ENCODE peak calls at places on chromosome 22, in four cellular contexts. One of them, this sample, is unnamed. For H3K4me1 and H3K27me3, the result is how much of the 10 kb centered on the place peaks cover.

GRCh38 chr22:45478108-45478771 is 24.4 kb upstream of the FBLN1 start:
- DNase-seq in adipocyte: peak
- DNase-seq in upper lobe of left lung: no peak
- DNase-seq in endodermal cell: no peak
- DNase-seq in this sample: no peak

GRCh38 chr22:50530280-50530856 is 556 bp upstream of the TYMP start:
- DNase-seq in adipocyte: peak
- DNase-seq in upper lobe of left lung: peak
- DNase-seq in endodermal cell: peak
- DNase-seq in this sample: peak

GRCh38 chr22:19789828-19790227 is 29.2 kb downstream of the TBX1 start:
- DNase-seq in adipocyte: no peak
- DNase-seq in upper lobe of left lung: no peak
- DNase-seq in endodermal cell: no peak
- DNase-seq in this sample: no peak

GRCh38 chr22:48234011-48234410 is 1471.6 kb downstream of the TBC1D22A start:
- DNase-seq in adipocyte: no peak
- DNase-seq in upper lobe of left lung: no peak
- DNase-seq in endodermal cell: peak
- DNase-seq in this sample: no peak

GRCh38 chr22:48478529-48479265 is 1349.0 kb downstream of the BRD1 start:
- DNase-seq in adipocyte: no peak
- DNase-seq in upper lobe of left lung: peak
- DNase-seq in endodermal cell: peak
- DNase-seq in this sample: no peak

GRCh38 chr22:17205432-17205831 is 13.8 kb downstream of the ADA2 start:
- DNase-seq in adipocyte: no peak
- DNase-seq in upper lobe of left lung: no peak
- DNase-seq in endodermal cell: no peak
- DNase-seq in this sample: no peak

GRCh38 chr22:25840883-25841282 is 98.9 kb downstream of the MYO18B start:
- DNase-seq in adipocyte: no peak
- DNase-seq in upper lobe of left lung: no peak
- DNase-seq in endodermal cell: no peak
- DNase-seq in this sample: no peak

GRCh38 chr22:41589260-41589600 is 410 bp downstream of the PMM1 start:
- DNase-seq in adipocyte: peak
- DNase-seq in upper lobe of left lung: peak
- DNase-seq in endodermal cell: no peak
- DNase-seq in this sample: peak

GRCh38 chr22:28896611-28897010 is 13.2 kb downstream of the ZNRF3 start:
- DNase-seq in adipocyte: no peak
- DNase-seq in upper lobe of left lung: no peak
- DNase-seq in endodermal cell: peak
- DNase-seq in this sample: no peak

GRCh38 chr22:48459259-48459658 is 1368.4 kb downstream of the BRD1 start:
- DNase-seq in adipocyte: no peak
- DNase-seq in upper lobe of left lung: no peak
- DNase-seq in endodermal cell: no peak
- DNase-seq in this sample: no peak

GRCh38 chr22:25563757-25564319 is 637 bp upstream of the GRK3 start:
- DNase-seq in adipocyte: peak
- DNase-seq in upper lobe of left lung: peak
- DNase-seq in endodermal cell: no peak
- DNase-seq in this sample: peak

GRCh38 chr22:45366713-45367112 is 46.7 kb downstream of the SMC1B start:
- DNase-seq in adipocyte: no peak
- DNase-seq in upper lobe of left lung: no peak
- DNase-seq in endodermal cell: no peak
- DNase-seq in this sample: no peak

GRCh38 chr22:42937164-42937854 is 77.6 kb downstream of the PACSIN2 start:
- DNase-seq in adipocyte: peak
- DNase-seq in upper lobe of left lung: peak
- DNase-seq in endodermal cell: peak
- DNase-seq in this sample: no peak

GRCh38 chr22:17400305-17400704 is 31.0 kb downstream of the CECR2 start:
- DNase-seq in adipocyte: no peak
- DNase-seq in upper lobe of left lung: no peak
- DNase-seq in endodermal cell: no peak
- DNase-seq in this sample: no peak

GRCh38 chr22:21000215-21000986 is 1.5 kb downstream of the THAP7 start:
- DNase-seq in adipocyte: peak
- DNase-seq in upper lobe of left lung: no peak
- DNase-seq in endodermal cell: no peak
- DNase-seq in this sample: no peak

GRCh38 chr22:29427176-29427760 is 11.1 kb upstream of the RFPL1 start:
- DNase-seq in adipocyte: peak
- DNase-seq in upper lobe of left lung: no peak
- DNase-seq in endodermal cell: no peak
- DNase-seq in this sample: no peak

GRCh38 chr22:28283025-28283654 is 364.1 kb upstream of the PITPNB start:
- DNase-seq in adipocyte: peak
- DNase-seq in upper lobe of left lung: no peak
- DNase-seq in endodermal cell: no peak
- DNase-seq in this sample: peak

GRCh38 chr22:45441158-45441557 is 27.7 kb downstream of the RIBC2 start:
- DNase-seq in adipocyte: peak
- DNase-seq in upper lobe of left lung: peak
- DNase-seq in endodermal cell: peak
- DNase-seq in this sample: peak

GRCh38 chr22:24845036-24845918 is 39.3 kb downstream of the SGSM1 start:
- DNase-seq in adipocyte: no peak
- DNase-seq in upper lobe of left lung: no peak
- DNase-seq in endodermal cell: no peak
- DNase-seq in this sample: no peak

GRCh38 chr22:41995211-41995610 is 3.4 kb upstream of the WBP2NL start:
- DNase-seq in adipocyte: no peak
- DNase-seq in upper lobe of left lung: no peak
- DNase-seq in endodermal cell: peak
- DNase-seq in this sample: no peak

GRCh38 chr22:40394607-40395006 is 24.2 kb downstream of the SGSM3 start:
- DNase-seq in adipocyte: no peak
- DNase-seq in upper lobe of left lung: no peak
- DNase-seq in endodermal cell: no peak
- DNase-seq in this sample: no peak

GRCh38 chr22:28773461-28773867 is 969 bp downstream of the CCDC117 start:
- DNase-seq in adipocyte: no peak
- DNase-seq in upper lobe of left lung: no peak
- DNase-seq in endodermal cell: no peak
- DNase-seq in this sample: no peak

GRCh38 chr22:50030315-50031188 is 18.0 kb upstream of the IL17REL start:
- DNase-seq in adipocyte: peak
- DNase-seq in upper lobe of left lung: peak
- DNase-seq in endodermal cell: peak
- DNase-seq in this sample: peak

GRCh38 chr22:19565382-19565902 is 41.2 kb upstream of the CLDN5 start:
- DNase-seq in adipocyte: no peak
- DNase-seq in upper lobe of left lung: no peak
- DNase-seq in endodermal cell: no peak
- DNase-seq in this sample: no peak

GRCh38 chr22:22111267-22111751 is 128.7 kb upstream of the TOP3B start:
- DNase-seq in adipocyte: peak
- DNase-seq in upper lobe of left lung: no peak
- DNase-seq in endodermal cell: peak
- DNase-seq in this sample: no peak

GRCh38 chr22:30209642-30210041 is 36.9 kb downstream of the LIF start:
- DNase-seq in adipocyte: no peak
- DNase-seq in upper lobe of left lung: no peak
- DNase-seq in endodermal cell: no peak
- DNase-seq in this sample: no peak

GRCh38 chr22:40635940-40636379 is 559 bp downstream of the MRTFA start:
- DNase-seq in adipocyte: no peak
- DNase-seq in upper lobe of left lung: peak
- DNase-seq in endodermal cell: no peak
- DNase-seq in this sample: no peak

GRCh38 chr22:18031670-18032454 is 7.5 kb upstream of the MICAL3 start:
- DNase-seq in adipocyte: peak
- DNase-seq in upper lobe of left lung: no peak
- DNase-seq in endodermal cell: no peak
- DNase-seq in this sample: no peak

GRCh38 chr22:49373289-49373666 is 454.4 kb downstream of the BRD1 start:
- DNase-seq in adipocyte: no peak
- DNase-seq in upper lobe of left lung: no peak
- DNase-seq in endodermal cell: no peak
- DNase-seq in this sample: no peak

GRCh38 chr22:27241430-27242110 is 560.0 kb downstream of the MN1 start:
- DNase-seq in adipocyte: peak
- DNase-seq in upper lobe of left lung: no peak
- DNase-seq in endodermal cell: no peak
- DNase-seq in this sample: no peak

GRCh38 chr22:27237342-27237741 is 564.2 kb downstream of the MN1 start:
- DNase-seq in adipocyte: no peak
- DNase-seq in upper lobe of left lung: no peak
- DNase-seq in endodermal cell: no peak
- DNase-seq in this sample: no peak

GRCh38 chr22:27240298-27240885 is 561.2 kb downstream of the MN1 start:
- DNase-seq in adipocyte: no peak
- DNase-seq in upper lobe of left lung: no peak
- DNase-seq in endodermal cell: no peak
- DNase-seq in this sample: no peak

GRCh38 chr22:27239520-27239919 is 562.0 kb downstream of the MN1 start:
- DNase-seq in adipocyte: no peak
- DNase-seq in upper lobe of left lung: no peak
- DNase-seq in endodermal cell: no peak
- DNase-seq in this sample: no peak

GRCh38 chr22:27238935-27239510 is 562.5 kb downstream of the MN1 start:
- DNase-seq in adipocyte: peak
- DNase-seq in upper lobe of left lung: no peak
- DNase-seq in endodermal cell: no peak
- DNase-seq in this sample: no peak
- H3K4me3 ChIP-seq in adipocyte: no peak
- H3K4me3 ChIP-seq in upper lobe of left lung: no peak
- H3K4me3 ChIP-seq in endodermal cell: no peak
- H3K4me3 ChIP-seq in this sample: no peak

GRCh38 chr22:35835998-35836691 is 118.5 kb downstream of the APOL5 start:
- DNase-seq in adipocyte: peak
- DNase-seq in upper lobe of left lung: peak
- DNase-seq in endodermal cell: peak
- DNase-seq in this sample: peak

GRCh38 chr22:35838849-35839646 is 121.4 kb downstream of the APOL5 start:
- DNase-seq in adipocyte: peak
- DNase-seq in upper lobe of left lung: no peak
- DNase-seq in endodermal cell: peak
- DNase-seq in this sample: peak

GRCh38 chr22:35834080-35834479 is 116.4 kb downstream of the APOL5 start:
- DNase-seq in adipocyte: no peak
- DNase-seq in upper lobe of left lung: no peak
- DNase-seq in endodermal cell: no peak
- DNase-seq in this sample: no peak

GRCh38 chr22:35837328-35837727 is 119.7 kb downstream of the APOL5 start:
- DNase-seq in adipocyte: no peak
- DNase-seq in upper lobe of left lung: no peak
- DNase-seq in endodermal cell: no peak
- DNase-seq in this sample: no peak

GRCh38 chr22:35835267-35835997 is 117.8 kb downstream of the APOL5 start:
- DNase-seq in adipocyte: peak
- DNase-seq in upper lobe of left lung: no peak
- DNase-seq in endodermal cell: no peak
- DNase-seq in this sample: no peak
- H3K4me1 ChIP-seq in adipocyte: half or more
- H3K4me1 ChIP-seq in upper lobe of left lung: half or more
- H3K4me1 ChIP-seq in endodermal cell: under half
- H3K4me1 ChIP-seq in this sample: under half

GRCh38 chr22:44309137-44309536 is 3.6 kb downstream of the SHISAL1 start:
- DNase-seq in adipocyte: peak
- DNase-seq in upper lobe of left lung: no peak
- DNase-seq in endodermal cell: no peak
- DNase-seq in this sample: no peak
- H3K27me3 ChIP-seq in adipocyte: under half
- H3K27me3 ChIP-seq in upper lobe of left lung: under half
- H3K27me3 ChIP-seq in endodermal cell: under half
- H3K27me3 ChIP-seq in this sample: under half

GRCh38 chr22:46538816-46539163 is 1.4 kb upstream of the CELSR1 start:
- DNase-seq in adipocyte: peak
- DNase-seq in upper lobe of left lung: no peak
- DNase-seq in endodermal cell: no peak
- DNase-seq in this sample: no peak
- H3K4me3 ChIP-seq in adipocyte: peak
- H3K4me3 ChIP-seq in upper lobe of left lung: peak
- H3K4me3 ChIP-seq in endodermal cell: peak
- H3K4me3 ChIP-seq in this sample: peak

GRCh38 chr22:37311761-37312312 is 29.5 kb downstream of the CYTH4 start:
- DNase-seq in adipocyte: no peak
- DNase-seq in upper lobe of left lung: no peak
- DNase-seq in endodermal cell: no peak
- DNase-seq in this sample: no peak

GRCh38 chr22:37314315-37315046 is 32.2 kb downstream of the CYTH4 start:
- DNase-seq in adipocyte: no peak
- DNase-seq in upper lobe of left lung: no peak
- DNase-seq in endodermal cell: no peak
- DNase-seq in this sample: no peak

GRCh38 chr22:37312549-37313183 is 30.4 kb downstream of the CYTH4 start:
- DNase-seq in adipocyte: no peak
- DNase-seq in upper lobe of left lung: no peak
- DNase-seq in endodermal cell: no peak
- DNase-seq in this sample: no peak

GRCh38 chr22:37310815-37311595 is 28.7 kb downstream of the CYTH4 start:
- DNase-seq in adipocyte: no peak
- DNase-seq in upper lobe of left lung: peak
- DNase-seq in endodermal cell: no peak
- DNase-seq in this sample: no peak

GRCh38 chr22:37313376-37314314 is 31.3 kb downstream of the CYTH4 start:
- DNase-seq in adipocyte: no peak
- DNase-seq in upper lobe of left lung: no peak
- DNase-seq in endodermal cell: no peak
- DNase-seq in this sample: no peak
- H3K4me1 ChIP-seq in adipocyte: under half
- H3K4me1 ChIP-seq in upper lobe of left lung: under half
- H3K4me1 ChIP-seq in endodermal cell: under half
- H3K4me1 ChIP-seq in this sample: under half

DNA sequence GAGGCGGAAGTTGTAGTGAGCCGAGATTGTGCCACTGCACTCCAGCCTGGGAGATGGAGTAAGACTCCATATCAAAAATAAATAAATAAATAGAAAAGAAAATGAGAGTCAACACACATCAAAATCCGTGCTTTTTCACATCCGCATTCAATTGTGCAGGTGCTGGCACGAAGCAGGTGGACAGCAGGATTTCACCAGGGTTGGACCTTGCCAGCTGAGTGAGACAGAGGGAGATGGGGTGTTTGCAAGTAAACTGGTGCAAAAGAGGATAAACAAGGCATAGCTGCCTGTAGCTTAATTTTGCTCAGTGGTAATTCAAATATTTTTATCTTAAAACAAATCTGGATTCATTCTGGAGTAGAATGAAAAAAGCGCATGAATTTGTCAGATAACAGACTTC is 23.3 kb upstream of the DNAL4 start:
- DNase-seq in adipocyte: no peak
- DNase-seq in upper lobe of left lung: no peak
- DNase-seq in endodermal cell: no peak
- DNase-seq in this sample: no peak
- H3K27me3 ChIP-seq in adipocyte: under half
- H3K27me3 ChIP-seq in upper lobe of left lung: under half
- H3K27me3 ChIP-seq in endodermal cell: under half
- H3K27me3 ChIP-seq in this sample: under half